ENCODE peak calls at places on chromosomes 12 and 14, in five cellular contexts. R is prostate gland; P is DND-41; F is stimulated activated CD8-positive, alpha-beta memory T cell treated with anti-CD3 and anti-CD28 coated beads, Interleukin-12 subunit alpha, Interleukin-12 subunit beta, amount 100 ng/mL, for 4 hours; S is fibroblast of the conjunctiva. U is an unnamed sample.

GRCh38 chr12:53064613-53065415 is 14.4 kb downstream of the SPRYD3 start:
- DNase-seq in R (no peak), F (no peak), S (no peak), P (no peak), U (no peak)

GRCh38 chr12:53090559-53090958 is 6.9 kb upstream of the IGFBP6 start:
- DNase-seq in P (no peak), S (no peak), F (no peak), R (no peak), U (no peak)

GRCh38 chr12:124588689-124589318 is 21.4 kb upstream of the NCOR2 start:
- DNase-seq in F (no peak), R (no peak), S (no peak), P (peak), U (no peak)

GRCh38 chr12:75672212-75672611 is 160.8 kb upstream of the KRR1 start:
- DNase-seq in R (no peak), P (peak), S (no peak), F (no peak), U (no peak)

GRCh38 chr14:64915797-64916196 is 1.5 kb downstream of the CHURC1 start:
- DNase-seq in R (no peak), F (no peak), P (no peak), S (no peak), U (no peak)

GRCh38 chr14:75941030-75941429 is 40.8 kb downstream of the TGFB3 start:
- DNase-seq in R (no peak), S (no peak), F (no peak), P (no peak), U (no peak)

GRCh38 chr12:116233669-116234068 is 43.8 kb downstream of the MED13L start:
- DNase-seq in R (no peak), S (no peak), P (no peak), F (no peak), U (no peak)

GRCh38 chr12:107645630-107646333 is 39.8 kb upstream of the PWP1 start:
- DNase-seq in R (no peak), F (no peak), P (no peak), S (no peak), U (no peak)

GRCh38 chr14:57983235-57983634 is 117.3 kb upstream of the SLC35F4 start:
- DNase-seq in S (no peak), P (no peak), R (no peak), F (no peak), U (no peak)

GRCh38 chr12:54977155-54977554 is 7.4 kb downstream of the TESPA1 start:
- DNase-seq in R (no peak), F (no peak), S (no peak), P (no peak), U (no peak)

GRCh38 chr14:104682107-104682593 is 7.3 kb upstream of the INF2 start:
- DNase-seq in P (no peak), S (no peak), F (no peak), R (no peak), U (no peak)

GRCh38 chr14:100115726-100116125 is 43.7 kb downstream of the DEGS2 start:
- DNase-seq in S (no peak), F (no peak), R (no peak), P (no peak), U (no peak)

GRCh38 chr12:53231859-53232640 is at the start of gene RARG:
- DNase-seq in P (peak), S (no peak), R (peak), F (peak), U (peak)

GRCh38 chr12:66319266-66319954 is 17.1 kb downstream of the HELB start:
- DNase-seq in S (no peak), P (no peak), F (no peak), R (no peak), U (no peak)

GRCh38 chr14:36553650-36554260 is 28.7 kb downstream of the NKX2-8 start:
- DNase-seq in S (peak), R (peak), F (no peak), P (peak), U (no peak)

GRCh38 chr14:28766505-28767238 is at the start of gene FOXG1:
- DNase-seq in P (no peak), F (no peak), R (no peak), S (no peak), U (no peak)

GRCh38 chr14:99063620-99064225 is 208.3 kb downstream of the BCL11B start:
- DNase-seq in P (no peak), S (no peak), R (no peak), F (no peak), U (no peak)

GRCh38 chr12:79547735-79548347 is 142.9 kb downstream of the PAWR start:
- DNase-seq in F (no peak), S (peak), P (peak), R (peak), U (no peak)

GRCh38 chr14:96902004-96902403 is 104.8 kb downstream of the VRK1 start:
- DNase-seq in S (no peak), P (peak), F (no peak), R (no peak), U (no peak)

GRCh38 chr12:111462134-111462821 is 56.6 kb downstream of the SH2B3 start:
- DNase-seq in S (peak), F (no peak), R (no peak), P (no peak), U (no peak)

GRCh38 chr12:108133482-108133881 is 4.4 kb downstream of the WSCD2 start:
- DNase-seq in F (no peak), P (no peak), R (no peak), S (no peak), U (no peak)

GRCh38 chr12:47307680-47308399 is 228.1 kb upstream of the AMIGO2 start:
- DNase-seq in P (peak), F (peak), R (peak), S (peak), U (no peak)

GRCh38 chr12:116853507-116853906 is 27.7 kb downstream of the HRK start:
- DNase-seq in S (no peak), P (peak), R (no peak), F (no peak), U (no peak)